ENCODE peak calls at places on chromosome 19, in four cellular contexts. B is GM12878, A is K562, Y is HepG2. X is an unnamed sample.

GRCh38 chr19:54136086-54136863 is 1.3 kb upstream of the CNOT3 start:
- DNase-seq in Y (no peak), B (no peak), A (no peak), X (no peak)

GRCh38 chr19:42850981-42851717 is 28.4 kb downstream of the PSG1 start:
- DNase-seq in A (no peak), B (no peak), Y (peak), X (no peak)

GRCh38 chr19:54674021-54674617 is 11.3 kb downstream of the LILRB4 start:
- DNase-seq in A (peak), Y (peak), B (no peak), X (no peak)

GRCh38 chr19:43229315-43229714 is 23.9 kb upstream of the PSG4 start:
- DNase-seq in A (peak), B (no peak), Y (peak), X (no peak)

GRCh38 chr19:36526581-36526980 is 1.5 kb downstream of the ZNF260 start:
- DNase-seq in Y (no peak), B (no peak), A (no peak), X (no peak)

GRCh38 chr19:51712461-51713081 is 11.2 kb downstream of the HAS1 start:
- DNase-seq in A (peak), Y (no peak), B (no peak), X (peak)

GRCh38 chr19:34985249-34986022 is 14.7 kb upstream of the GRAMD1A start:
- DNase-seq in Y (no peak), A (no peak), B (no peak), X (peak)

GRCh38 chr19:45291834-45292233 is 30.8 kb downstream of the CKM start:
- DNase-seq in B (no peak), Y (no peak), A (no peak), X (no peak)

GRCh38 chr19:49069026-49069425 is 3.5 kb downstream of the KCNA7 start:
- DNase-seq in Y (no peak), B (no peak), A (no peak), X (no peak)

GRCh38 chr19:34345934-34346333 is 19.1 kb upstream of the GPI start:
- DNase-seq in B (no peak), A (peak), Y (peak), X (peak)

GRCh38 chr19:38032951-38033350 is 125.9 kb downstream of the SIPA1L3 start:
- DNase-seq in B (no peak), Y (no peak), A (no peak), X (no peak)

GRCh38 chr19:35332817-35333216 is 3.8 kb downstream of the CD22 start:
- DNase-seq in Y (no peak), B (no peak), A (no peak), X (no peak)

GRCh38 chr19:54506079-54506478 is 3.4 kb downstream of the LAIR2 start:
- DNase-seq in A (no peak), B (no peak), Y (no peak), X (no peak)

GRCh38 chr19:33700408-33700757 is 78.6 kb downstream of the CHST8 start:
- DNase-seq in A (no peak), B (no peak), Y (no peak), X (no peak)

GRCh38 chr19:31356587-31357314 is 7.5 kb upstream of the TSHZ3 start:
- DNase-seq in Y (no peak), B (no peak), A (peak), X (peak)

GRCh38 chr19:6249296-6249695 is 30.5 kb downstream of the MLLT1 start:
- DNase-seq in Y (no peak), A (no peak), B (no peak), X (no peak)
- TF ChIP-seq MAX in Y (no peak), A (no peak), B (no peak), X (no peak)

DNA sequence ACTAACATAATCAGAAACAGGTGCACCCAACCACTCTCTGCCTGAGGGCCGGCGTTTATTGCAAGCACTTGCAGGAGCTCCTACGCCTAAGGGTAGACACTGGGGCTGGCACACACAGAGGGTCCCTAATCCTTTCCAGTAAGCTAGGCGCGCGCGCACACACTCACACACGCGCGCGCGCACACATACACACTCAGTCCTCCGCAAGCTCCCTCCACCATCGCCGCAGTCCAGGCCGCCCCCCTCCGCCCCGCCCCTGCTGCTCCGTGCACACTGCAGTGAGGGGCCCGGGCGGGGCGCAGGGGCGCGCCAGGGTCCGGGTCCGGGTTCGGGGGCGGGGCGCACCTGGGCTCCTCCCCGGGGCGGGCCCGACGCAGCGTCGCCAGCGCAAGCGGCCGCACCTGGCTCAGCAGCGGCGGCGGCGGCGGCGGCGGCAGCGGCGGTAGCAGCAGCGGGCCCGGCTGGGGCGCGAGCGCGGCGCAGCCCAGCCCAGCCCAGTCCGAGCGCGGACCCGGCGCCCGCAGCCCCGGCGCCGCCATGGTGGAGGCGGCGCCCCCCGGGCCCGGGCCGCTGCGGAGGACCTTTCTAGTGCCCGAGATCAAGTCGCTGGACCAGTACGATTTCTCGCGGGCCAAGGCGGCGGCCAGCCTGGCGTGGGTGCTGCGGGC is at the start of gene CAMSAP3:
- DNase-seq in A (peak), Y (peak), B (no peak), X (peak)
- TF ChIP-seq ETV6 in A (no peak), Y (no peak), B (no peak), X (no peak)

GRCh38 chr19:39949026-39949747 is 14.8 kb upstream of the FCGBP start:
- DNase-seq in Y (no peak), B (no peak), A (no peak), X (no peak)
- TF ChIP-seq CREM in Y (no peak), B (no peak), A (no peak), X (no peak)

GRCh38 chr19:10112895-10113591 is 1.6 kb downstream of the P2RY11 start:
- DNase-seq in A (peak), Y (peak), B (no peak), X (peak)

GRCh38 chr19:10110972-10111317 is 548 bp upstream of the P2RY11 start:
- DNase-seq in B (no peak), A (no peak), Y (no peak), X (no peak)

GRCh38 chr19:10112037-10112751 is 701 bp downstream of the P2RY11 start:
- DNase-seq in A (peak), B (no peak), Y (no peak), X (no peak)

GRCh38 chr19:10110076-10110971 is 1.2 kb upstream of the P2RY11 start:
- DNase-seq in A (no peak), B (no peak), Y (no peak), X (no peak)

DNA sequence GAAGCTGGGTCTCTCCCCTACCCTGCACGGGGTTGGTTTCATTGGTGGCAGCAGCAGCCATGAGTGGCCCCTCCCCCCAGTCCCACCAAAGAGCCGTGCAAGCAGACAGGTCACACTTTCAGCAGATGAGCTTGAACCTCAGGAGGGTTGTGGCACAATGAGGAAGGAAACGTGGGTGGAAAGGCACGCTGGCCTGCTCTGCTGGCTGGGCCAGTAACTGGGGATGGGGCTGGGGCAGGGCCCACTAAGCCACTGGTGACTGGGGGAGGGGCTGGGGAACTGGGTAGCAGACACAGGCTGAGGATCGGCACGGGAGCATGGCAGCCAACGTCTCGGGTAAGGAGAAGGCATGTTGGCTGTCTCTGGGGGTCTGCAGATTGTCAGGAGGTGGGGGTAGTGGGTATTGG is at the start of gene P2RY11:
- DNase-seq in Y (no peak), B (peak), A (peak), X (no peak)
- TF ChIP-seq MAX in Y (no peak), B (peak), A (no peak), X (no peak)

GRCh38 chr19:1812426-1813196 is 535 bp upstream of the ATP8B3 start:
- DNase-seq in A (peak), Y (peak), B (peak), X (peak)
- TF ChIP-seq ETV6 in A (no peak), Y (no peak), B (no peak), X (no peak)

DNA sequence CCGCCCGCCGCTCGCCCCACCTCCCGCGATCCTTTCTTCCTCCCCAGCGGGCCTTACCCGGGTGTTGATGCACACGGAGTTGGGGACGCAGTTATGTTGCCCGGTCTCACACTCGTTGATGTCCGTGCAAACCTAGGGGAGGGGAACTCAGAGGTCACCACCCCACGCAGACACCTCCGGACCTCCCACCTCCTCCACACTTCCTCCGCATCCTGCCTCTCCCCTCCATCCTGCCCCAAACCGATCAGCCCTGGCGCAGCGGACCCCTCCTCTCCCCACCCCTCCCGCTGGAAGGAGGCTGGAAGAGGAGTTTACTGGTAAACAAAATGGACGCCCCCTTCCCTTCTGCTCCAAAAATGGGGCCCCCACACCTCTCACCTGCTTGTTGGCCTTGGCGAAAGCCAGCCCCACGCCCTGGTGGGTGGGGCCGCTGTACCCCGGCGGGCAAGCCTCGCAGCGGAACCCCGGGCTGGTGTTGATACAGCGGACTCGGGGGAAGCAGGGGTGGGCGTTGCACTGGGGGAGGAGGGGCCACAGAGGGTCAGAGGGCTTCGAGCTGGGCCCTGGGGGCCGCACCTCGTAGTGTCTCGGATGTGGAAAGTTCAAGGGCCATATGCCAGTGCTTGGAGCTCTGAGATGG is 2.2 kb downstream of the COMP start:
- DNase-seq in Y (no peak), A (no peak), B (no peak), X (peak)
- TF ChIP-seq CREM in Y (no peak), A (no peak), B (no peak), X (no peak)

GRCh38 chr19:23801798-23802197 is 43.1 kb upstream of the ZNF681 start:
- DNase-seq in Y (no peak), B (no peak), A (no peak), X (no peak)

GRCh38 chr19:23800281-23800680 is 41.6 kb upstream of the ZNF681 start:
- DNase-seq in Y (no peak), B (no peak), A (no peak), X (no peak)

GRCh38 chr19:23800868-23801267 is 42.2 kb upstream of the ZNF681 start:
- DNase-seq in Y (no peak), A (no peak), B (no peak), X (no peak)

GRCh38 chr19:23804676-23805075 is 46.0 kb upstream of the ZNF681 start:
- DNase-seq in B (no peak), A (no peak), Y (no peak), X (no peak)

GRCh38 chr19:23802290-23802689 is 43.6 kb upstream of the ZNF681 start:
- DNase-seq in B (no peak), Y (no peak), A (no peak), X (no peak)
- TF ChIP-seq MAX in B (no peak), Y (no peak), A (no peak), X (no peak)

DNA sequence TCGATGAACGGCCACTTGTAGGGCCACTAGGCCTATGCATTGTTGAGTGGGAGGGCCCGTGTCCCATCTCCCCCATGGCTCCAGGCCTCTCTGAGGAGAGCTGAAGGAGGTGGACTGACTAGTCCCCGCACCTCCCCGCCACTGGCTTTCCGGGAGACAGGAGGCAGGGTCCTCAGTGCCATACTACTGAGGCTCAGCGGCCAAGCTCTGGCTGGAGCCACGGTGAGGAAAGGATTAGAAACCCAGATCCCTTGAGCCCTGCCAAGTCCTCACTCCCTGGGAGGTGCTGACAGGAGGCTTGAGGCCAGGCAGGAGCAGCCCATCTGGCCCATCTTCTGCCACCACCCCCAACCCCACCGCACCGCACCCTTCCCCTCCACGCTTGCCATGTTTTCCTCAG is 29.0 kb downstream of the CCDC8 start:
- DNase-seq in A (no peak), B (no peak), Y (no peak), X (no peak)
- TF ChIP-seq ETV6 in A (no peak), B (no peak), Y (no peak), X (no peak)

DNA sequence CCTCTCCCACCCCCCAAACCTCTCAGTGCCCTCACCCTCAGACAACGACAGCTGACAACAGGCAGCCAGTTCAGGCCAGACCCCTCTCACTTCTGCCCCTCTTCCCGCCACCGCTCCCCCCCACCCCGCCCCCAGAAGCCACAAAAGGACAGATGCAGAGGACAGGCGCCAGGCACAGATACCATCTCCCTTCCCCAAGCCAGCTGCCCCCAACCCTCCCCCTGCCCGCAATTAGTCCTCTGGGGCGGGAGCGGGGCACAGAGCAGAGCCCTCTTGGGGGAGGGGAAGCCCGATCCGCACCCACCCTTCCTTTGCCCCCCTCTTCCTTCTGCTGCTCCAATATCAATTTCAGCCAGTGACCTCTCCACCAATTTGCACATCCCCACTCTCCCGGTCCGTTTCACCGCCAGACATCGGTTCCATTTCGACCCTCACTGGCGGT is 585 bp upstream of the SHD start:
- DNase-seq in B (no peak), Y (no peak), A (no peak), X (no peak)
- TF ChIP-seq CREM in B (no peak), Y (no peak), A (no peak), X (no peak)

DNA sequence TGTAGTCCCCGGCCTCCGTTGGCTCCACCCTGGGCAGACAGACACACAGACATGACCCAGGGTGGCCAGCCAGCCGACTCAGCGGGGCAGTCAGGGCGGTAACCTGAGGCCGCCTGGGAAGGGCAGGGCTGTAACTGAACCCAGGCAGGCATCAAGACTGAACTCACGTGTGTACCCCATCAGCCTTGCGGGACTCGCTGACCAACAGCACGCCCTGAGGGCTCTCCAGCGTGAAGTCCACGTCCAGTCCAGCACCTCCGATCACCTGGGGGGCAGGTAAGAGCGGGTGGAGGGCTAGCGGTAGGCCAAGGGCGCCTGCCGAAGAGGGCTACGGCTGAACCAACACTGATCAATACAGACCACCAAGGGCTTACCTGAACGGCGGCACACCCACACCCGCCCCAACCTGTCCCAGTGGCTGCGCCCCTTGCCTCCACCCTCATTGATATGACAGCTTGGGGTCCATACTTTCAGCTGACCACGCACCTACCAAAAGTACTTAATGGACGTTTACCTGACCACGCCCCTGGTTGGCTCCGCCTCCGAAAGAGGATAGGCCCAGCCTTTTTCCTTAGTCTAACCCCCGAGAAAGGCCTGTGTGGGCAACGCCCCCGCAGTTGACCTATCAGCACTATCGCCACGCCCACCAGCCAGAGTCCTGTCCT is 791 bp downstream of the TMED1 start:
- DNase-seq in Y (no peak), B (no peak), A (peak), X (no peak)
- TF ChIP-seq MAX in Y (no peak), B (no peak), A (peak), X (no peak)